ENCODE peak calls at places on chromosomes 7 and 10, in ten cellular contexts. I, A, P, L, Q, V, U, W, G and Z are unnamed samples.

GRCh38 chr10:71035511-71036278 is 147.3 kb upstream of the PCBD1 start:
- DNase-seq in I (no peak), A (no peak), P (no peak), L (no peak), Q (no peak), V (no peak), U (no peak), W (no peak), G (no peak), Z (no peak)

GRCh38 chr10:44989621-44990301 is 11.0 kb upstream of the ZNF22 start:
- DNase-seq in I (peak), A (peak), P (no peak), L (peak), Q (no peak), V (no peak), U (no peak), W (no peak), G (no peak), Z (no peak)

GRCh38 chr10:30346615-30347014 is 2.5 kb downstream of the MTPAP start:
- DNase-seq in I (no peak), A (no peak), P (no peak), L (no peak), Q (no peak), V (no peak), U (no peak), W (no peak), G (no peak), Z (no peak)

GRCh38 chr7:70313251-70313650 is 715.0 kb downstream of the AUTS2 start:
- DNase-seq in I (no peak), A (no peak), P (no peak), L (no peak), Q (no peak), V (no peak), U (no peak), W (no peak), G (no peak), Z (no peak)

GRCh38 chr7:126803060-126803665 is 449.6 kb downstream of the GRM8 start:
- DNase-seq in I (peak), A (peak), P (peak), L (no peak), Q (peak), V (peak), U (peak), W (peak), G (peak), Z (peak)

GRCh38 chr10:28891058-28891713 is 213.9 kb downstream of the BAMBI start:
- DNase-seq in I (no peak), A (no peak), P (no peak), L (no peak), Q (no peak), V (no peak), U (no peak), W (no peak), G (peak), Z (no peak)

GRCh38 chr7:18352339-18353255 is 143.0 kb upstream of the HDAC9 start:
- DNase-seq in I (peak), A (peak), P (peak), L (no peak), Q (peak), V (peak), U (peak), W (peak), G (peak), Z (no peak)

GRCh38 chr10:102611514-102612095 is 32.7 kb upstream of the TRIM8 start:
- DNase-seq in I (no peak), A (peak), P (no peak), L (no peak), Q (no peak), V (no peak), U (no peak), W (no peak), G (no peak), Z (no peak)

GRCh38 chr7:158357898-158358821 is 229.5 kb downstream of the PTPRN2 start:
- DNase-seq in I (no peak), A (no peak), P (peak), L (no peak), Q (no peak), V (no peak), U (no peak), W (no peak), G (no peak), Z (no peak)

GRCh38 chr7:7719235-7719634 is 828 bp upstream of the RPA3 start:
- DNase-seq in I (peak), A (peak), P (peak), L (no peak), Q (peak), V (peak), U (no peak), W (no peak), G (peak), Z (peak)

GRCh38 chr7:16492513-16493062 is 27.1 kb upstream of the SOSTDC1 start:
- DNase-seq in I (no peak), A (no peak), P (no peak), L (no peak), Q (no peak), V (peak), U (no peak), W (no peak), G (peak), Z (no peak)

GRCh38 chr7:157577061-157577460 is 240.3 kb downstream of the DNAJB6 start:
- DNase-seq in I (no peak), A (no peak), P (no peak), L (no peak), Q (no peak), V (no peak), U (no peak), W (no peak), G (no peak), Z (no peak)

GRCh38 chr10:102382871-102383270 is 12.6 kb upstream of the NFKB2 start:
- DNase-seq in I (no peak), A (no peak), P (no peak), L (no peak), Q (no peak), V (no peak), U (no peak), W (no peak), G (no peak), Z (no peak)

GRCh38 chr10:924524-924859 is 7.0 kb downstream of the LARP4B start:
- DNase-seq in I (no peak), A (no peak), P (peak), L (no peak), Q (no peak), V (no peak), U (no peak), W (peak), G (no peak), Z (no peak)

GRCh38 chr10:17222329-17222728 is 5.7 kb upstream of the VIM start:
- DNase-seq in I (no peak), A (no peak), P (no peak), L (no peak), Q (no peak), V (no peak), U (no peak), W (no peak), G (no peak), Z (no peak)

GRCh38 chr10:130848855-130849254 is 462.7 kb downstream of the TCERG1L start:
- DNase-seq in I (no peak), A (no peak), P (no peak), L (no peak), Q (no peak), V (no peak), U (no peak), W (no peak), G (no peak), Z (no peak)

GRCh38 chr7:29574659-29575058 is 11.0 kb downstream of the PRR15 start:
- DNase-seq in I (no peak), A (no peak), P (no peak), L (no peak), Q (no peak), V (no peak), U (no peak), W (no peak), G (no peak), Z (no peak)

GRCh38 chr7:106485031-106485551 is 175.9 kb downstream of the CCDC71L start:
- DNase-seq in I (no peak), A (no peak), P (no peak), L (no peak), Q (no peak), V (no peak), U (no peak), W (no peak), G (peak), Z (no peak)

GRCh38 chr10:29600067-29600466 is 34.7 kb downstream of the SVIL start:
- DNase-seq in I (no peak), A (no peak), P (no peak), L (no peak), Q (no peak), V (no peak), U (no peak), W (no peak), G (no peak), Z (no peak)

GRCh38 chr7:14598978-14599377 is 303.6 kb downstream of the DGKB start:
- DNase-seq in I (no peak), A (no peak), P (no peak), L (no peak), Q (no peak), V (no peak), U (no peak), W (no peak), G (no peak), Z (no peak)

GRCh38 chr7:22255834-22256233 is 101.1 kb downstream of the RAPGEF5 start:
- DNase-seq in I (peak), A (no peak), P (no peak), L (no peak), Q (no peak), V (no peak), U (no peak), W (no peak), G (no peak), Z (no peak)

GRCh38 chr7:131948434-131949053 is 392.1 kb upstream of the PODXL start:
- DNase-seq in I (peak), A (peak), P (no peak), L (peak), Q (no peak), V (peak), U (no peak), W (no peak), G (no peak), Z (no peak)

GRCh38 chr7:148912758-148913541 is 28.9 kb upstream of the EZH2 start:
- DNase-seq in I (no peak), A (no peak), P (no peak), L (no peak), Q (peak), V (no peak), U (no peak), W (no peak), G (peak), Z (peak)

GRCh38 chr7:100801833-100802568 is 25.3 kb downstream of the EPHB4 start:
- DNase-seq in I (peak), A (peak), P (peak), L (no peak), Q (no peak), V (peak), U (no peak), W (no peak), G (peak), Z (no peak)

GRCh38 chr10:76946268-76946667 is 691.3 kb downstream of the KCNMA1 start:
- DNase-seq in I (no peak), A (no peak), P (no peak), L (no peak), Q (no peak), V (no peak), U (no peak), W (no peak), G (no peak), Z (no peak)

GRCh38 chr10:66836057-66836456 is 89.8 kb upstream of the LRRTM3 start:
- DNase-seq in I (peak), A (no peak), P (no peak), L (no peak), Q (no peak), V (no peak), U (no peak), W (no peak), G (peak), Z (no peak)

GRCh38 chr7:857661-858060 is 18.7 kb upstream of the GET4 start:
- DNase-seq in I (no peak), A (no peak), P (no peak), L (no peak), Q (no peak), V (no peak), U (no peak), W (no peak), G (no peak), Z (no peak)

GRCh38 chr7:855686-856369 is 20.5 kb upstream of the GET4 start:
- DNase-seq in I (no peak), A (no peak), P (no peak), L (no peak), Q (no peak), V (no peak), U (no peak), W (no peak), G (no peak), Z (no peak)

GRCh38 chr7:854118-854775 is 22.0 kb downstream of the SUN1 start:
- DNase-seq in I (no peak), A (no peak), P (no peak), L (no peak), Q (no peak), V (no peak), U (no peak), W (no peak), G (no peak), Z (no peak)

GRCh38 chr7:859368-860030 is 16.9 kb upstream of the GET4 start:
- DNase-seq in I (no peak), A (no peak), P (no peak), L (no peak), Q (no peak), V (no peak), U (no peak), W (no peak), G (no peak), Z (no peak)

GRCh38 chr7:856444-857095 is 19.8 kb upstream of the GET4 start:
- DNase-seq in I (no peak), A (no peak), P (no peak), L (no peak), Q (no peak), V (no peak), U (no peak), W (no peak), G (no peak), Z (no peak)
- H3K4me3 ChIP-seq in I (no peak), A (no peak), P (no peak), L (no peak), Q (no peak), V (no peak), U (no peak), W (no peak), G (no peak), Z (no peak)

DNA sequence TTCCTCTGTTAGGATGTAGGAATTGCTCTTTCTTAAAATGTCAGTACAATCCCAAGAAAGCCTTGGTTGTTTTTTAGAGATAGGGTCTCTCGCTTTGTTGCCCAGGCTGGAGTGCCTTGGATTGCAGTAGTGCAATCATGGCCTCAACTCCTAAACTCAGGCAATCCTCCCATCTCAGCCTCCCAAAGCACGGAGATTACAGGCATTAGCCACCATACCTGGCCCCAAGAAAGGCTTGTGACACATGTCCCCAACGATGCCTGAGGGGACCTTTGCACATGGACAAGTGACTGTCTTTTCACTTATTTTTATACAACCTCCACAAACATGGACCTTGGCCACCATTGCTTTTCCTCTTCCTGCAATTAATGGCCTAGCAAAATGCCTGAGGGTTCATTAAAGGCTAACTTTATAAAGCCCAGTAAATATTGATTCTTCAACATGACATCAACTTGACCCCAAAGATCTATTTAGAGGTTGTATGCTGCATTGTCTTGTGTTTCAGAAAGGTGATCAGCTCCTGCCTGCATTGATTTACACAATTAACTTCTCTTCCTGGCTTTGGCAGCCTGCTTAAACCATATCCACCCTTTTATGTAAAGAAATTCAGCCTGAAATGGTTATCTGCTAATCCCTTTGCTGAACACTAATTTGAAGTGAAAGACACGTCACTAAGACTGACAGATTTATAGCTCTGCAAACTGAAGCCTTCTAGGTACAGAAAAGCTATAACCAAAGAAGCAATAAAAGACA is 10.1 kb upstream of the SPOCK2 start:
- DNase-seq in I (no peak), A (no peak), P (no peak), L (no peak), Q (no peak), V (peak), U (no peak), W (no peak), G (no peak), Z (no peak)
- H3K27ac ChIP-seq in I (no peak), A (peak), P (no peak), L (no peak), Q (no peak), V (peak), U (no peak), W (peak), G (peak), Z (no peak)

GRCh38 chr10:87961314-87961713 is 97.9 kb downstream of the PTEN start:
- DNase-seq in I (no peak), A (no peak), P (no peak), L (no peak), Q (no peak), V (no peak), U (no peak), W (no peak), G (peak), Z (no peak)
- H3K4me3 ChIP-seq in I (no peak), A (no peak), P (no peak), L (no peak), Q (no peak), V (no peak), U (no peak), W (no peak), G (peak), Z (no peak)

GRCh38 chr7:112182749-112183148 is 23.4 kb downstream of the DOCK4 start:
- DNase-seq in I (peak), A (no peak), P (no peak), L (no peak), Q (no peak), V (peak), U (no peak), W (no peak), G (no peak), Z (no peak)
- H3K27ac ChIP-seq in I (no peak), A (no peak), P (no peak), L (no peak), Q (no peak), V (no peak), U (no peak), W (no peak), G (no peak), Z (no peak)

GRCh38 chr10:57218382-57218781 is 857.3 kb upstream of the ZWINT start:
- DNase-seq in I (no peak), A (no peak), P (no peak), L (no peak), Q (no peak), V (no peak), U (no peak), W (no peak), G (peak), Z (no peak)

GRCh38 chr10:57222603-57223002 is 861.5 kb upstream of the ZWINT start:
- DNase-seq in I (no peak), A (no peak), P (no peak), L (no peak), Q (no peak), V (no peak), U (peak), W (no peak), G (no peak), Z (no peak)

GRCh38 chr10:57221674-57222073 is 860.6 kb upstream of the ZWINT start:
- DNase-seq in I (no peak), A (no peak), P (no peak), L (no peak), Q (no peak), V (no peak), U (no peak), W (no peak), G (no peak), Z (no peak)

DNA sequence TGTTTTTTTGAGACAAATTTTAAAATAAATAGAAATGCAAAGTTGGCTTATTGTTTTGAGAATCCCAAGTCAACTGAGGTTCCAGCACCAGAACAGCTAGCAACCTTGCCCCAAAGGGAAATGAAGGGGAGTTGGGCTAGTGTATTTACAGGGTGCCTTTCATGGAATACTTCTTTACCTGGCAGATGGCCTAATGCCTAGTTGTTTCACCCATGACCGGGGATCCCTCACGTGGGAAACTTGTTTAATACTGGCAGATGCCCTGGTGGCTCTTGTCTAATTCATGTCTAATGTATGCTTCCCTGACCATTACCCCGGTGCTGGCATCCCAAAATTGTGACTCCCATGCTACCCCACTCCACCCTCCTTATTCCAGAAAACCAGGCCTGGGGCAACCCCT is 861.1 kb upstream of the ZWINT start:
- DNase-seq in I (no peak), A (no peak), P (no peak), L (no peak), Q (no peak), V (no peak), U (no peak), W (no peak), G (no peak), Z (no peak)
- H3K4me3 ChIP-seq in I (no peak), A (no peak), P (no peak), L (no peak), Q (no peak), V (no peak), U (no peak), W (no peak), G (no peak), Z (no peak)

GRCh38 chr7:107874605-107875446 is 16.2 kb upstream of the DLD start:
- DNase-seq in I (peak), A (peak), P (peak), L (no peak), Q (peak), V (peak), U (peak), W (no peak), G (no peak), Z (peak)
- H3K27ac ChIP-seq in I (no peak), A (no peak), P (no peak), L (no peak), Q (no peak), V (no peak), U (no peak), W (no peak), G (no peak), Z (no peak)

GRCh38 chr7:27400168-27400567 is 157.6 kb downstream of the EVX1 start:
- DNase-seq in I (no peak), A (no peak), P (no peak), L (no peak), Q (peak), V (no peak), U (no peak), W (no peak), G (no peak), Z (no peak)
- H3K4me3 ChIP-seq in I (no peak), A (no peak), P (no peak), L (no peak), Q (no peak), V (no peak), U (no peak), W (no peak), G (no peak), Z (no peak)

GRCh38 chr10:35641430-35642015 is 573 bp downstream of the FZD8 start:
- DNase-seq in I (no peak), A (no peak), P (no peak), L (no peak), Q (peak), V (no peak), U (no peak), W (no peak), G (no peak), Z (no peak)
- H3K27ac ChIP-seq in I (peak), A (peak), P (peak), L (peak), Q (no peak), V (no peak), U (peak), W (peak), G (no peak), Z (no peak)

DNA sequence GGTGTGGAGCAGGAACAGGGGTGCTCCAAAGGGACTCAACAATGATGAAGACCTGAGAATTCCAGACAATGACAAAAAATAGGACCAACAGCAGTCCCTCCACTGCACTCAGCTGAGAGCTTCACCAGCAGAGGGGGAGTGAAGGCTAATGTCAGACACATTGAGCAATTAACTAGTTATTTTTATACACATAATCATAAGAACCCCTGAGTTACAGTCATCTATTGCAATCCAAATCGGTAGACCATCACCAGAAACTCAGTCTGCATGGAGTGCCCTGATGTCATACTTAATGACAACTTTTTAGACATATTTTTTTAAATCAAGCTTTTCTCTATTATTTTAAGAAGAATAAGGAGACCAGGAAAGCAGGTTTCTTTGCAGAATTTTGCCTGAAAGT is 30.6 kb upstream of the IKZF1 start:
- DNase-seq in I (no peak), A (no peak), P (no peak), L (no peak), Q (no peak), V (no peak), U (no peak), W (no peak), G (no peak), Z (no peak)
- H3K4me3 ChIP-seq in I (no peak), A (no peak), P (no peak), L (no peak), Q (no peak), V (no peak), U (no peak), W (no peak), G (no peak), Z (no peak)